ENCODE peak calls at places on chromosomes 12 and 14, in five cellular contexts. J, P, X, L and W are unnamed samples.

GRCh38 chr14:79573486-79573885 is 637.8 kb downstream of the DIO2 start:
- DNase-seq in J (no peak), P (peak), X (no peak), L (no peak), W (no peak)

GRCh38 chr14:28756896-28757570 is 9.6 kb upstream of the FOXG1 start:
- DNase-seq in J (no peak), P (peak), X (peak), L (no peak), W (peak)

GRCh38 chr14:50055461-50056228 is 60.7 kb downstream of the VCPKMT start:
- DNase-seq in J (no peak), P (no peak), X (no peak), L (no peak), W (no peak)

GRCh38 chr12:122031342-122032216 is 9.9 kb downstream of the BCL7A start:
- DNase-seq in J (no peak), P (no peak), X (no peak), L (no peak), W (no peak)

GRCh38 chr12:30000401-30000800 is 216.7 kb upstream of the TMTC1 start:
- DNase-seq in J (peak), P (no peak), X (no peak), L (no peak), W (no peak)

GRCh38 chr12:23528316-23528715 is 421.2 kb downstream of the SOX5 start:
- DNase-seq in J (no peak), P (no peak), X (no peak), L (no peak), W (no peak)

GRCh38 chr14:57352771-57353170 is 37.6 kb upstream of the NAA30 start:
- DNase-seq in J (no peak), P (no peak), X (no peak), L (no peak), W (no peak)

GRCh38 chr12:113231275-113232231 is 10.3 kb downstream of the TPCN1 start:
- DNase-seq in J (no peak), P (peak), X (no peak), L (no peak), W (no peak)

GRCh38 chr12:62846506-62846905 is 88.4 kb downstream of the PPM1H start:
- DNase-seq in J (no peak), P (peak), X (no peak), L (no peak), W (no peak)

GRCh38 chr12:19130224-19131019 is 889 bp downstream of the PLEKHA5 start:
- DNase-seq in J (no peak), P (no peak), X (peak), L (peak), W (no peak)

GRCh38 chr12:1795221-1795784 is 25.1 kb upstream of the LRTM2 start:
- DNase-seq in J (no peak), P (no peak), X (no peak), L (no peak), W (no peak)

GRCh38 chr12:84497819-84498218 is 414.8 kb downstream of the SLC6A15 start:
- DNase-seq in J (no peak), P (no peak), X (no peak), L (no peak), W (no peak)

GRCh38 chr14:61640158-61640833 is 55.0 kb upstream of the HIF1A start:
- DNase-seq in J (no peak), P (no peak), X (no peak), L (peak), W (no peak)

GRCh38 chr14:35044939-35045797 is 904 bp upstream of the FAM177A1 start:
- DNase-seq in J (no peak), P (peak), X (peak), L (no peak), W (no peak)

GRCh38 chr12:53430116-53430515 is 6.5 kb downstream of the AMHR2 start:
- DNase-seq in J (no peak), P (no peak), X (no peak), L (no peak), W (no peak)

GRCh38 chr14:40847496-40847895 is 759.2 kb upstream of the LRFN5 start:
- DNase-seq in J (no peak), P (no peak), X (no peak), L (no peak), W (no peak)

GRCh38 chr14:91261115-91261514 is 16.6 kb upstream of the GPR68 start:
- DNase-seq in J (no peak), P (no peak), X (no peak), L (no peak), W (no peak)

GRCh38 chr12:9717070-9717925 is 15.6 kb downstream of the CLECL1 start:
- DNase-seq in J (no peak), P (no peak), X (no peak), L (no peak), W (no peak)

GRCh38 chr14:23588884-23589598 is 10.5 kb upstream of the JPH4 start:
- DNase-seq in J (peak), P (peak), X (peak), L (peak), W (peak)

GRCh38 chr12:67302162-67302561 is 33.0 kb downstream of the CAND1 start:
- DNase-seq in J (no peak), P (no peak), X (no peak), L (no peak), W (no peak)

GRCh38 chr12:55688716-55689655 is 18.7 kb downstream of the ITGA7 start:
- DNase-seq in J (no peak), P (no peak), X (no peak), L (no peak), W (no peak)

GRCh38 chr14:104685998-104686610 is 3.3 kb upstream of the INF2 start:
- DNase-seq in J (no peak), P (no peak), X (no peak), L (no peak), W (no peak)

GRCh38 chr12:49092086-49092815 is 2.4 kb downstream of the DHH start:
- DNase-seq in J (no peak), P (peak), X (no peak), L (peak), W (no peak)

GRCh38 chr14:67705211-67705610 is 3.5 kb downstream of the RDH12 start:
- DNase-seq in J (no peak), P (no peak), X (no peak), L (no peak), W (no peak)

GRCh38 chr14:92959189-92959531 is 36.2 kb downstream of the CHGA start:
- DNase-seq in J (no peak), P (no peak), X (peak), L (peak), W (no peak)

GRCh38 chr12:40727774-40728483 is 35.7 kb downstream of the CNTN1 start:
- DNase-seq in J (no peak), P (no peak), X (no peak), L (no peak), W (no peak)

GRCh38 chr14:68553326-68553725 is 239.5 kb downstream of the ZFP36L1 start:
- DNase-seq in J (no peak), P (no peak), X (no peak), L (no peak), W (no peak)

GRCh38 chr14:92546347-92547053 is 32.9 kb downstream of the RIN3 start:
- DNase-seq in J (no peak), P (peak), X (no peak), L (no peak), W (no peak)

GRCh38 chr12:68804654-68805591 is 3.1 kb upstream of the MDM2 start:
- DNase-seq in J (no peak), P (no peak), X (no peak), L (no peak), W (no peak)

GRCh38 chr12:104049278-104050257 is at the start of gene GLT8D2:
- DNase-seq in J (peak), P (peak), X (no peak), L (no peak), W (peak)

GRCh38 chr14:101708853-101709532 is 52.5 kb upstream of the PPP2R5C start:
- DNase-seq in J (no peak), P (no peak), X (no peak), L (no peak), W (no peak)

GRCh38 chr14:21088687-21089086 is 9.8 kb downstream of the ZNF219 start:
- DNase-seq in J (no peak), P (no peak), X (no peak), L (no peak), W (no peak)

GRCh38 chr12:32535260-32535999 is 136.1 kb downstream of the FGD4 start:
- DNase-seq in J (no peak), P (peak), X (peak), L (peak), W (no peak)

GRCh38 chr12:124713436-124714082 is 146.1 kb upstream of the NCOR2 start:
- DNase-seq in J (no peak), P (peak), X (peak), L (no peak), W (no peak)

GRCh38 chr12:127729381-127729780 is 537.6 kb upstream of the TMEM132C start:
- DNase-seq in J (no peak), P (no peak), X (no peak), L (no peak), W (no peak)

GRCh38 chr12:108634225-108634795 is 616 bp upstream of the SELPLG start:
- DNase-seq in J (no peak), P (no peak), X (no peak), L (no peak), W (no peak)

GRCh38 chr14:60738843-60739508 is 4.4 kb downstream of the MNAT1 start:
- DNase-seq in J (no peak), P (no peak), X (no peak), L (no peak), W (no peak)

GRCh38 chr12:112937741-112938719 is at the start of gene OAS3:
- DNase-seq in J (peak), P (peak), X (peak), L (peak), W (peak)

GRCh38 chr12:94041833-94042232 is 106.5 kb upstream of the PLXNC1 start:
- DNase-seq in J (no peak), P (no peak), X (no peak), L (no peak), W (peak)

GRCh38 chr12:106522708-106523107 is 60.1 kb upstream of the RFX4 start:
- DNase-seq in J (no peak), P (no peak), X (no peak), L (no peak), W (no peak)